ENCODE peak calls at places on chromosomes 13 and 19, in eight cellular contexts. One of them, this sample, is unnamed.

GRCh38 chr13:19606152-19606551 is 27.3 kb upstream of the MPHOSPH8 start:
- DNase-seq in A172: peak
- DNase-seq in GM06990: no peak
- DNase-seq in GM12892: no peak
- DNase-seq in NCI-H69: no peak
- DNase-seq in body of pancreas: no peak
- DNase-seq in effector CD4-positive, alpha-beta T cell: no peak
- DNase-seq in LoVo: peak
- DNase-seq in this sample: no peak

GRCh38 chr19:11414544-11414943 is 4.6 kb downstream of the RGL3 start:
- DNase-seq in GM12892: no peak
- DNase-seq in GM06990: no peak
- DNase-seq in body of pancreas: no peak
- DNase-seq in A172: no peak
- DNase-seq in NCI-H69: peak
- DNase-seq in effector CD4-positive, alpha-beta T cell: no peak
- DNase-seq in LoVo: no peak
- DNase-seq in this sample: no peak

GRCh38 chr13:84121456-84121855 is 239.2 kb upstream of the SLITRK1 start:
- DNase-seq in LoVo: no peak
- DNase-seq in NCI-H69: peak
- DNase-seq in effector CD4-positive, alpha-beta T cell: no peak
- DNase-seq in body of pancreas: no peak
- DNase-seq in GM06990: no peak
- DNase-seq in GM12892: no peak
- DNase-seq in A172: no peak
- DNase-seq in this sample: no peak

GRCh38 chr13:34127523-34127922 is 309.6 kb downstream of the RFC3 start:
- DNase-seq in LoVo: no peak
- DNase-seq in GM06990: no peak
- DNase-seq in effector CD4-positive, alpha-beta T cell: no peak
- DNase-seq in body of pancreas: no peak
- DNase-seq in NCI-H69: no peak
- DNase-seq in GM12892: no peak
- DNase-seq in A172: no peak
- DNase-seq in this sample: no peak

GRCh38 chr13:109734002-109734785 is 52.2 kb downstream of the IRS2 start:
- DNase-seq in NCI-H69: no peak
- DNase-seq in GM06990: no peak
- DNase-seq in effector CD4-positive, alpha-beta T cell: no peak
- DNase-seq in LoVo: no peak
- DNase-seq in GM12892: no peak
- DNase-seq in body of pancreas: no peak
- DNase-seq in A172: no peak
- DNase-seq in this sample: no peak

GRCh38 chr13:100673376-100673830 is 1.2 kb downstream of the TMTC4 start:
- DNase-seq in LoVo: no peak
- DNase-seq in effector CD4-positive, alpha-beta T cell: no peak
- DNase-seq in GM12892: no peak
- DNase-seq in NCI-H69: peak
- DNase-seq in GM06990: no peak
- DNase-seq in A172: no peak
- DNase-seq in body of pancreas: peak
- DNase-seq in this sample: no peak

GRCh38 chr13:46773556-46773955 is 23.4 kb downstream of the ESD start:
- DNase-seq in GM06990: no peak
- DNase-seq in LoVo: no peak
- DNase-seq in NCI-H69: no peak
- DNase-seq in A172: no peak
- DNase-seq in effector CD4-positive, alpha-beta T cell: no peak
- DNase-seq in GM12892: no peak
- DNase-seq in body of pancreas: no peak
- DNase-seq in this sample: no peak

GRCh38 chr19:44753932-44754742 is 5.6 kb downstream of the BCL3 start:
- DNase-seq in LoVo: peak
- DNase-seq in GM06990: peak
- DNase-seq in body of pancreas: peak
- DNase-seq in A172: peak
- DNase-seq in effector CD4-positive, alpha-beta T cell: peak
- DNase-seq in GM12892: peak
- DNase-seq in NCI-H69: peak
- DNase-seq in this sample: peak

GRCh38 chr13:83485101-83485500 is 397.2 kb downstream of the SLITRK1 start:
- DNase-seq in body of pancreas: no peak
- DNase-seq in GM06990: no peak
- DNase-seq in A172: no peak
- DNase-seq in GM12892: no peak
- DNase-seq in NCI-H69: no peak
- DNase-seq in LoVo: no peak
- DNase-seq in effector CD4-positive, alpha-beta T cell: no peak
- DNase-seq in this sample: no peak

This sample was measured in 8988T.